ENCODE peak calls at places on chromosomes 12 and 14, in six cellular contexts. One of them, this sample, is unnamed.

GRCh38 chr14:33065634-33066033 is 127.0 kb downstream of the NPAS3 start:
- DNase-seq in naive thymus-derived CD8-positive, alpha-beta T cell: no peak
- DNase-seq in upper lobe of right lung: no peak
- DNase-seq in Daoy: no peak
- DNase-seq in occipital lobe: no peak
- DNase-seq in progenitor cell of endocrine pancreas: no peak
- DNase-seq in this sample: no peak

GRCh38 chr14:55518391-55518790 is 61.6 kb upstream of the KTN1 start:
- DNase-seq in naive thymus-derived CD8-positive, alpha-beta T cell: no peak
- DNase-seq in upper lobe of right lung: no peak
- DNase-seq in Daoy: no peak
- DNase-seq in occipital lobe: no peak
- DNase-seq in progenitor cell of endocrine pancreas: no peak
- DNase-seq in this sample: no peak

GRCh38 chr14:75913183-75913582 is 68.6 kb downstream of the TGFB3 start:
- DNase-seq in naive thymus-derived CD8-positive, alpha-beta T cell: no peak
- DNase-seq in upper lobe of right lung: no peak
- DNase-seq in Daoy: no peak
- DNase-seq in occipital lobe: no peak
- DNase-seq in progenitor cell of endocrine pancreas: no peak
- DNase-seq in this sample: no peak

GRCh38 chr12:117333331-117334000 is 28.0 kb downstream of the NOS1 start:
- DNase-seq in naive thymus-derived CD8-positive, alpha-beta T cell: no peak
- DNase-seq in upper lobe of right lung: no peak
- DNase-seq in Daoy: no peak
- DNase-seq in occipital lobe: no peak
- DNase-seq in progenitor cell of endocrine pancreas: no peak
- DNase-seq in this sample: no peak

GRCh38 chr14:71753976-71754375 is 178.3 kb upstream of the RGS6 start:
- DNase-seq in naive thymus-derived CD8-positive, alpha-beta T cell: no peak
- DNase-seq in upper lobe of right lung: no peak
- DNase-seq in Daoy: no peak
- DNase-seq in occipital lobe: no peak
- DNase-seq in progenitor cell of endocrine pancreas: no peak
- DNase-seq in this sample: no peak

GRCh38 chr12:64450711-64451486 is 1.0 kb upstream of the TBK1 start:
- DNase-seq in naive thymus-derived CD8-positive, alpha-beta T cell: no peak
- DNase-seq in upper lobe of right lung: no peak
- DNase-seq in Daoy: peak
- DNase-seq in occipital lobe: peak
- DNase-seq in progenitor cell of endocrine pancreas: no peak
- DNase-seq in this sample: no peak

GRCh38 chr12:13362260-13362841 is 165.8 kb downstream of the EMP1 start:
- DNase-seq in naive thymus-derived CD8-positive, alpha-beta T cell: no peak
- DNase-seq in upper lobe of right lung: peak
- DNase-seq in Daoy: peak
- DNase-seq in occipital lobe: peak
- DNase-seq in progenitor cell of endocrine pancreas: peak
- DNase-seq in this sample: no peak

GRCh38 chr12:3328081-3328480 is 162.9 kb upstream of the PRMT8 start:
- DNase-seq in naive thymus-derived CD8-positive, alpha-beta T cell: no peak
- DNase-seq in upper lobe of right lung: no peak
- DNase-seq in Daoy: no peak
- DNase-seq in occipital lobe: no peak
- DNase-seq in progenitor cell of endocrine pancreas: no peak
- DNase-seq in this sample: no peak

GRCh38 chr12:13661005-13661887 is 320.2 kb downstream of the GRIN2B start:
- DNase-seq in naive thymus-derived CD8-positive, alpha-beta T cell: no peak
- DNase-seq in upper lobe of right lung: no peak
- DNase-seq in Daoy: peak
- DNase-seq in occipital lobe: peak
- DNase-seq in progenitor cell of endocrine pancreas: peak
- DNase-seq in this sample: no peak

GRCh38 chr12:96425321-96425720 is 25.1 kb upstream of the CDK17 start:
- DNase-seq in naive thymus-derived CD8-positive, alpha-beta T cell: no peak
- DNase-seq in upper lobe of right lung: no peak
- DNase-seq in Daoy: peak
- DNase-seq in occipital lobe: no peak
- DNase-seq in progenitor cell of endocrine pancreas: no peak
- DNase-seq in this sample: no peak

GRCh38 chr14:29741909-29742401 is 185.7 kb downstream of the PRKD1 start:
- DNase-seq in naive thymus-derived CD8-positive, alpha-beta T cell: no peak
- DNase-seq in upper lobe of right lung: no peak
- DNase-seq in Daoy: peak
- DNase-seq in occipital lobe: no peak
- DNase-seq in progenitor cell of endocrine pancreas: no peak
- DNase-seq in this sample: no peak

GRCh38 chr12:44748950-44749468 is 127.1 kb downstream of the NELL2 start:
- DNase-seq in naive thymus-derived CD8-positive, alpha-beta T cell: no peak
- DNase-seq in upper lobe of right lung: no peak
- DNase-seq in Daoy: no peak
- DNase-seq in occipital lobe: no peak
- DNase-seq in progenitor cell of endocrine pancreas: no peak
- DNase-seq in this sample: no peak

GRCh38 chr12:52454411-52455201 is 2.7 kb upstream of the KRT6B start:
- DNase-seq in naive thymus-derived CD8-positive, alpha-beta T cell: no peak
- DNase-seq in upper lobe of right lung: no peak
- DNase-seq in Daoy: peak
- DNase-seq in occipital lobe: no peak
- DNase-seq in progenitor cell of endocrine pancreas: no peak
- DNase-seq in this sample: no peak

GRCh38 chr12:110314308-110314707 is 33.3 kb downstream of the ATP2A2 start:
- DNase-seq in naive thymus-derived CD8-positive, alpha-beta T cell: no peak
- DNase-seq in upper lobe of right lung: no peak
- DNase-seq in Daoy: peak
- DNase-seq in occipital lobe: no peak
- DNase-seq in progenitor cell of endocrine pancreas: no peak
- DNase-seq in this sample: no peak

GRCh38 chr12:5904969-5905368 is 40.1 kb downstream of the ANO2 start:
- DNase-seq in naive thymus-derived CD8-positive, alpha-beta T cell: no peak
- DNase-seq in upper lobe of right lung: peak
- DNase-seq in Daoy: no peak
- DNase-seq in occipital lobe: no peak
- DNase-seq in progenitor cell of endocrine pancreas: no peak
- DNase-seq in this sample: no peak